ENCODE peak calls at places on chromosome 17, in seven cellular contexts. R is PC-3, Z is neural progenitor cell, O is GM23248, Q is astrocyte, N is fibroblast of lung, S is IMR-90. D is an unnamed sample. For H3K4me1, the result is how much of the 10 kb centered on the place peaks cover.

GRCh38 chr17:68035131-68035522 is 408 bp upstream of the KPNA2 start:
- DNase-seq in R (no peak), Z (peak), O (peak), Q (no peak), N (no peak), S (no peak), D (peak)

GRCh38 chr17:59356543-59357218 is 25.2 kb downstream of the YPEL2 start:
- DNase-seq in R (no peak), Z (no peak), O (peak), Q (peak), N (peak), S (peak), D (no peak)

GRCh38 chr17:43779145-43780125 is 658 bp upstream of the DUSP3 start:
- DNase-seq in R (no peak), Z (peak), O (no peak), Q (peak), N (no peak), S (peak), D (no peak)

GRCh38 chr17:4204676-4205075 is 59.1 kb downstream of the ANKFY1 start:
- DNase-seq in R (no peak), Z (no peak), O (peak), Q (peak), N (peak), S (peak), D (no peak)

GRCh38 chr17:7263071-7263800 is 958 bp upstream of the CLDN7 start:
- DNase-seq in R (peak), Z (peak), O (no peak), Q (no peak), N (no peak), S (no peak), D (no peak)

GRCh38 chr17:21199311-21199710 is 14.7 kb downstream of the TMEM11 start:
- DNase-seq in R (peak), Z (peak), O (peak), Q (peak), N (peak), S (no peak), D (no peak)

GRCh38 chr17:50423553-50424159 is 2.4 kb upstream of the ACSF2 start:
- DNase-seq in R (peak), Z (no peak), O (peak), Q (peak), N (peak), S (peak), D (no peak)

GRCh38 chr17:37671028-37671812 is 28.0 kb upstream of the DDX52 start:
- DNase-seq in R (no peak), Z (no peak), O (no peak), Q (no peak), N (no peak), S (no peak), D (no peak)

GRCh38 chr17:10727192-10727591 is 2.6 kb downstream of the TMEM220 start:
- DNase-seq in R (peak), Z (no peak), O (peak), Q (no peak), N (no peak), S (no peak), D (no peak)

GRCh38 chr17:61531223-61531622 is 59.8 kb downstream of the NACA2 start:
- DNase-seq in R (no peak), Z (no peak), O (no peak), Q (no peak), N (no peak), S (no peak), D (no peak)

GRCh38 chr17:78891406-78892061 is 11.5 kb downstream of the CEP295NL start:
- DNase-seq in R (no peak), Z (no peak), O (no peak), Q (no peak), N (no peak), S (no peak), D (no peak)

GRCh38 chr17:78892062-78892456 is 10.9 kb downstream of the CEP295NL start:
- DNase-seq in R (no peak), Z (no peak), O (no peak), Q (no peak), N (no peak), S (no peak), D (no peak)

GRCh38 chr17:78889525-78889924 is 13.5 kb downstream of the CEP295NL start:
- DNase-seq in R (no peak), Z (no peak), O (no peak), Q (no peak), N (no peak), S (no peak), D (no peak)

GRCh38 chr17:78888911-78889496 is 14.0 kb downstream of the CEP295NL start:
- DNase-seq in R (no peak), Z (no peak), O (no peak), Q (no peak), N (no peak), S (no peak), D (no peak)

DNA sequence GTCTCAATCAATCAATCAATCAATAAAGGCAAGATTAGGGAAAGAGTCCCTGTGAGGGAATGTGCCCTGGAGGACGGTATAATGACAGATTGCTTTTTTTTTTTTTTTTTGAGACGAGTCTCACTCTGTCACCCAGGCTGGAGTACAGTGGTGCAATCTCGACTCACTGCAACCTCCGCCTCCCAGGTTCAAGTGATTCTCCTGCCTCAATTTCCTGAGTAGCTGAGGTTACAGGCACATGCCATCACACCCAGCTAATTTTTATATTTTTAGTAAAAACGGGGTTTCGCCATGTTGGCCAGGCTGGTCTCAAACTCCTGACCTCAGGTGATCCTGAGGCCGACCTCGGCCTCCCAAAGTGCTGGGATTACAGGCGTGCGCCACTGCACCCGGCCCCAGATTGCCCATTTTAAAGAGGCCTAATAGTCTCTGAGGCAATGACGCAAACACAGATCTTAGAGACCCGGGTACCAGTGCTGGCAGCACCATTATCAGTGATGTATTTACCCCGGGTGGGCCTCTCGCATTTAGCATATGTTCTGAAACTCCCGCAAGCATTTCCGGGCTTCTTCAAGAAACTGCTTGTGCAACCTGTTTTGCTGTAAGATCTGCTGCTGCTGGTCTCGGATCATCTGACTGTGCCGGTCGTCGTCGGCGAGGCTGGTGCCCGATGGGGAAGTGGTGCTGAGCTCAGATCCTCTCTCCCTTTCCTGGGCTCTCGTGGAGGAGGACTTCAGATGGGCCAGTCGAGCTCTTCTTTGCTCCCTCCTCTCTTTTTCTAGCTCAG is 12.7 kb downstream of the CEP295NL start:
- DNase-seq in R (no peak), Z (no peak), O (no peak), Q (no peak), N (no peak), S (no peak), D (no peak)
- H3K4me3 ChIP-seq in R (no peak), Z (no peak), O (no peak), Q (no peak), N (no peak), S (no peak), D (no peak)

DNA sequence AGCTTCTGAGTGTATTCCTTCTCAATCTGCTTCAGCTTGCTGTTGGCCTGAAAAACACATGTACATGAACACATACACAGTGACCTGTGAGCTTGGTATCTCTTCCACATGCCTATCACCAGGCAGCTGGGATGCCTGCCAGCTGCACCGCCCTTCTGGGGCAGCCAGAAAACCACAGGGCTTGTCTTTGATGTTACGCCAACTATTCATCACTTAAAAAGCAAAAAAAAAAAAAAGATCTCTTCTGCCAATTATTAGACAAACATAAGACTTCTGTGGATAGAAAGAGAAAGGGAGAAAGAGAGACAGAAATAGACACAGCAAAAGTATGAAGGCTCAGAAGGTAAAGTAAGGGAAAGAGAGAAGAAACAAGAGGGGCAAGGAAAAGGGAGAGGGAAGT is 189.2 kb upstream of the AXIN2 start:
- DNase-seq in R (peak), Z (no peak), O (peak), Q (peak), N (peak), S (peak), D (peak)
- H3K9ac ChIP-seq in R (no peak), Z (no peak), O (no peak), Q (no peak), N (no peak), S (no peak), D (no peak)

GRCh38 chr17:77145635-77146632 is 5.2 kb downstream of the SEC14L1 start:
- DNase-seq in R (peak), Z (no peak), O (peak), Q (peak), N (peak), S (peak), D (no peak)
- H3K4me1 ChIP-seq in R (under half), Z (under half), O (under half), Q (under half), N (under half), S (under half), D (under half)

DNA sequence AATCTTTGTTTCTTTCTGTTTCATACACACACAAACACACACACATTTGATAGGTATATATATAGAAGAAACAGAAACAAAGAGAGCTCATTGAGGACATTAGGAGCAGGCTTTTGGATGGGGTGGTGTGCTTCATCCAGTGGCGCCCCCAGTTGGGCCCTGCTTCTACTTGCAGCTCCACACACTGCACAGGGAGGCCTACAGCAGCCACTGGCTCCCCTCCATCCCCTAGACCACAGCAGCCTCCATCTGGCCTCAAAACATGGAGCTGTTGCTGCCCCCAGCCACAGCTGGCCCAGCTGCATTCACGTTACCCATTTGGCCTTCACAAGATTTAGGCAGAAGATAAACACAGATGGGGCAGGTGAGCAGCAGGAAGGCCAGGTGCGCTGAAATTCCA is 33.1 kb upstream of the NF1 start:
- DNase-seq in R (no peak), Z (peak), O (peak), Q (no peak), N (no peak), S (no peak), D (peak)
- H3K4me3 ChIP-seq in R (no peak), Z (no peak), O (no peak), Q (no peak), N (no peak), S (no peak), D (no peak)

GRCh38 chr17:2855063-2855600 is 58.9 kb downstream of the RAP1GAP2 start:
- DNase-seq in R (peak), Z (no peak), O (peak), Q (no peak), N (peak), S (peak), D (no peak)
- H3K9ac ChIP-seq in R (peak), Z (no peak), O (no peak), Q (no peak), N (no peak), S (no peak), D (no peak)

GRCh38 chr17:74738051-74738996 is 1.3 kb downstream of the RAB37 start:
- DNase-seq in R (peak), Z (no peak), O (no peak), Q (no peak), N (no peak), S (no peak), D (peak)
- H3K4me1 ChIP-seq in R (under half), Z (under half), O (under half), Q (under half), N (under half), S (under half), D (half or more)

GRCh38 chr17:76502326-76503211 is 1.3 kb upstream of the RHBDF2 start:
- DNase-seq in R (no peak), Z (no peak), O (no peak), Q (no peak), N (no peak), S (no peak), D (no peak)
- H3K4me3 ChIP-seq in R (no peak), Z (no peak), O (no peak), Q (no peak), N (no peak), S (no peak), D (no peak)

GRCh38 chr17:19377602-19378415 is 489 bp upstream of the MAPK7 start:
- DNase-seq in R (peak), Z (peak), O (peak), Q (peak), N (peak), S (peak), D (peak)
- H3K9ac ChIP-seq in R (peak), Z (peak), O (peak), Q (peak), N (peak), S (peak), D (peak)

DNA sequence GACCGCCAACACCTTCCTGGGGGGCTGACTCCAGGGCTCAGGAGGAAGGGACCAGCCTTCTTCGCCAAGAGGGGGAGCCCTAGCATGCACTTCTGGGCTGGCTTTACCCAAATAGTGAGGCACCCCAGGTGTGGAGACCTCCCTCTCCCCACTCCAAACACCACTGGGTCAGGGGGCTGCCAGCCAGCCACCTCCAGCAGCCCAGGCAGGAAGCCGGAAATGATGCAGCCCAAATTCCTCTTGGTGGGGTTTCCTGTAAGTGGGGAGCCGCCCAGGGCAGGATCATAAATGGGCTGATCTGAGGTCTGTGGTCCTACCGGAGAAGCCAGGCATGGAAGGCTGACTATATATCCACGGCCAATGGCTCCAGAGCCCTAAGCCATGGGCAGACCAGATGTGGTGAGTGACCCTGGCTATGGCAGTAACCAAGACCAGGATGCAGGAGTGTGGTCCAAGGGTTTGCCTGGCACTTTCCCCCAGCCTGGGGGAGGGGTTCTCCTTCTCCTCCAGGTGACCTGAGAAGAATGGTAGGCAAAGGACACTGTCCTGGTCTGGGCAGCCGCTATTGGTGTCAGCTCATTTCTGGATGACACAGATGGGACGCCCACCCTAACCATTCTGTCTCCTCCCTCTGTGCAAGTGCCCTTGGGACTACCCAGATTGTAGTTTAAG is 4.2 kb downstream of the GIT1 start:
- DNase-seq in R (no peak), Z (no peak), O (no peak), Q (peak), N (peak), S (no peak), D (no peak)
- H3K4me1 ChIP-seq in R (under half), Z (under half), O (under half), Q (under half), N (under half), S (under half), D (under half)